ENCODE peak calls at places on chromosomes 3 and 15, in seven cellular contexts. R is kidney epithelial cell, B is cardiac muscle cell, P is foreskin fibroblast, M is fibroblast of lung, J is AG10803, A is keratinocyte. Y is an unnamed sample.

GRCh38 chr3:81302045-81302444 is 459.4 kb downstream of the GBE1 start:
- DNase-seq in J (peak), A (no peak), P (peak), B (peak), M (peak), R (no peak), Y (peak)

GRCh38 chr3:187958432-187959003 is 195.4 kb upstream of the LPP start:
- DNase-seq in B (no peak), M (no peak), J (no peak), R (no peak), P (no peak), A (no peak), Y (no peak)

GRCh38 chr15:45179221-45179985 is 8.4 kb downstream of the SHF start:
- DNase-seq in R (no peak), M (no peak), A (no peak), J (peak), P (no peak), B (peak), Y (no peak)

GRCh38 chr15:38255690-38256089 is 3.1 kb downstream of the SPRED1 start:
- DNase-seq in M (no peak), B (no peak), R (no peak), J (no peak), A (no peak), P (no peak), Y (no peak)

GRCh38 chr3:19046440-19046839 is 101.9 kb upstream of the KCNH8 start:
- DNase-seq in J (no peak), P (no peak), B (no peak), A (no peak), R (no peak), M (no peak), Y (no peak)

GRCh38 chr3:193086688-193087087 is 154.3 kb upstream of the PLAAT1 start:
- DNase-seq in J (no peak), B (no peak), P (no peak), A (no peak), R (peak), M (no peak), Y (no peak)

GRCh38 chr3:52495777-52496602 is 852 bp downstream of the STAB1 start:
- DNase-seq in J (peak), B (no peak), A (no peak), R (no peak), P (peak), M (peak), Y (peak)

GRCh38 chr3:127442551-127442950 is 148.0 kb downstream of the TPRA1 start:
- DNase-seq in M (no peak), R (no peak), A (no peak), P (no peak), J (no peak), B (no peak), Y (no peak)

GRCh38 chr3:58260733-58261132 is 23.1 kb downstream of the ABHD6 start:
- DNase-seq in R (no peak), J (peak), P (peak), A (no peak), B (no peak), M (peak), Y (peak)

GRCh38 chr3:194377708-194378107 is 8.2 kb upstream of the LRRC15 start:
- DNase-seq in P (no peak), M (no peak), B (no peak), J (no peak), A (no peak), R (no peak), Y (no peak)

GRCh38 chr3:3907023-3907422 is 107.8 kb downstream of the LRRN1 start:
- DNase-seq in B (no peak), R (no peak), J (no peak), M (no peak), P (no peak), A (no peak), Y (no peak)

GRCh38 chr3:59731909-59732308 is 682.1 kb upstream of the CFAP20DC start:
- DNase-seq in B (no peak), J (no peak), P (no peak), R (no peak), A (no peak), M (no peak), Y (no peak)

GRCh38 chr3:117144832-117145231 is 435.3 kb downstream of the TUSC7 start:
- DNase-seq in R (no peak), A (no peak), B (no peak), J (peak), P (peak), M (peak), Y (no peak)

GRCh38 chr15:100703032-100703578 is 100.7 kb downstream of the ASB7 start:
- DNase-seq in P (peak), R (no peak), J (peak), A (no peak), M (peak), B (no peak), Y (peak)

GRCh38 chr3:13227315-13228165 is 154.3 kb upstream of the IQSEC1 start:
- DNase-seq in B (no peak), J (no peak), R (no peak), A (no peak), M (no peak), P (no peak), Y (no peak)

GRCh38 chr3:182682263-182683229 is 110.8 kb upstream of the ATP11B start:
- DNase-seq in P (peak), B (peak), R (no peak), M (peak), A (no peak), J (peak), Y (peak)

GRCh38 chr3:181622365-181622764 is 89.4 kb upstream of the SOX2 start:
- DNase-seq in M (peak), P (no peak), J (no peak), R (no peak), A (no peak), B (no peak), Y (peak)

GRCh38 chr3:190718691-190719090 is 143.8 kb downstream of the GMNC start:
- DNase-seq in M (peak), R (peak), P (peak), J (peak), A (no peak), B (no peak), Y (peak)

GRCh38 chr15:90212221-90213079 is 11.3 kb downstream of the SEMA4B start:
- DNase-seq in M (no peak), P (no peak), B (no peak), R (no peak), A (peak), J (no peak), Y (no peak)

GRCh38 chr15:25136119-25136518 is 181.3 kb downstream of the SNRPN start:
- DNase-seq in B (peak), J (peak), M (no peak), A (no peak), R (no peak), P (no peak), Y (no peak)

GRCh38 chr15:25133804-25134203 is 179.0 kb downstream of the SNRPN start:
- DNase-seq in J (no peak), B (no peak), R (no peak), P (no peak), M (no peak), A (no peak), Y (no peak)

GRCh38 chr15:25137013-25137412 is 182.2 kb downstream of the SNRPN start:
- DNase-seq in J (no peak), B (no peak), P (no peak), M (no peak), R (no peak), A (no peak), Y (no peak)

DNA sequence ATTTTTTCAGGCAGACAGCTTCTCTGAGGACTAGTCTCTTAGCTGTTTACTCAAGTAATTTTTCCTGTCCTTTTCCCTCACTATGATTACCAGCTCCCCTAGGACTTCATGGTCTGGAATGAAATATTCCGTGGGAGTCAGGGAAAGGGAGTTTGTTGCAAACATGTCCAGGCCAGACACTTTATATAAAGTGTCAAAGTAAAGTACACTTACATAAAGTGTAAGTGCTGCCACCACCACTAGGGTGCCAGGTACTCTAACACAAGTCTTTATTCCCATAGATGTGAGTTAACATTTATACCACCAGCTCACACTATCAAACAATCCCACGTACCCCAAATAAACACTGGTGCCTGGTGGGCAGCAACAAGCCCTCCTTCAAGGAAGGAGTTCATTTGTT is 179.8 kb downstream of the SNRPN start:
- DNase-seq in B (peak), J (peak), P (no peak), A (no peak), R (no peak), M (peak), Y (peak)
- TF ChIP-seq CTCF in B (peak), J (no peak), P (no peak), A (peak), R (peak), M (no peak), Y (no peak)

GRCh38 chr3:48151807-48152427 is 36.3 kb downstream of the CDC25A start:
- DNase-seq in J (no peak), B (no peak), M (no peak), A (no peak), P (no peak), R (no peak), Y (no peak)
- TF ChIP-seq CTCF in J (no peak), B (no peak), M (no peak), A (no peak), P (no peak), R (no peak), Y (no peak)

DNA sequence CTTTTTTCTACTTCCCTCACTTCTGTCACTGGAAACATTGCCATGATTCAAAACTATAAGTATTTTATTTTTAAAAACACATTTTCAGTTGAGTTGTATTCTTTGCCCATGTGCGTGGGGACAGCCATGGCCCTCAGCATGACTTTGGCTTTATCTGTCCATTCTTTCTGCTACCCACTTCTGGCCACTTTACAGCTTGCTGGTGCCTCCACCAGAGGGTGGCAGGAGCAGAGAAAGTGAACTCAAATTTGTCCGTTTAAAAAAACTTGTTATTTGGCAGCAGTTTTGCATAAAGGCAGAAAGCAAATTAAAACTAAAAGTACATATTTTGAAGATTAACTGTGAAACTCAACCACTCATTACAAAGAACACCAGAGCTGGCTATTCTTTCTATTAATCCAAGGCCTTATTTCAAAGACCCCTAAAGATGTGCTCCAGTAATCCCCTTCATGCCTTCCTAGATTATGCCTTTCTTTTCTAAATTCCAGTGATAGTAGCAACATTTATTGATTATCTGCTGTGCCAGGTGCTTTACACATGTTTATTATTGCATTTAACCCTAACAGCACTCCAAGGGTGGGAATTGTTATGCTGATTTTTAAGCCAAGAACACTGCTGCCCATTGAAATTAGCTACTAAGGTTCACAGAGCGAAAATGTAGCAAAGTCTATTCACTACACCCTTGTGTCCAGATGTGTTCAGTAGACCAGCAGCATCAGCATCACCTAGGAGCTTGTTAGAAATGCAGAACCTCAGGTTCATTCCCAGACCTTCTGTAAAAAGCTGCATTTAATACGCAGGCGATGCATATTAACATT is 134.8 kb downstream of the THRB start:
- DNase-seq in M (no peak), A (no peak), R (no peak), B (no peak), P (no peak), J (no peak), Y (no peak)
- TF ChIP-seq CTCF in M (no peak), A (no peak), R (peak), B (peak), P (no peak), J (no peak), Y (no peak)

GRCh38 chr15:77112819-77113569 is 42.1 kb upstream of the TSPAN3 start:
- DNase-seq in B (peak), R (no peak), P (no peak), M (no peak), A (no peak), J (peak), Y (no peak)
- TF ChIP-seq CTCF in B (no peak), R (no peak), P (no peak), M (no peak), A (no peak), J (no peak), Y (no peak)

GRCh38 chr3:169744332-169745054 is 20.4 kb downstream of the TERC start:
- DNase-seq in M (peak), P (no peak), R (no peak), B (no peak), A (no peak), J (no peak), Y (peak)
- TF ChIP-seq CTCF in M (peak), P (no peak), R (peak), B (peak), A (no peak), J (peak), Y (peak)

DNA sequence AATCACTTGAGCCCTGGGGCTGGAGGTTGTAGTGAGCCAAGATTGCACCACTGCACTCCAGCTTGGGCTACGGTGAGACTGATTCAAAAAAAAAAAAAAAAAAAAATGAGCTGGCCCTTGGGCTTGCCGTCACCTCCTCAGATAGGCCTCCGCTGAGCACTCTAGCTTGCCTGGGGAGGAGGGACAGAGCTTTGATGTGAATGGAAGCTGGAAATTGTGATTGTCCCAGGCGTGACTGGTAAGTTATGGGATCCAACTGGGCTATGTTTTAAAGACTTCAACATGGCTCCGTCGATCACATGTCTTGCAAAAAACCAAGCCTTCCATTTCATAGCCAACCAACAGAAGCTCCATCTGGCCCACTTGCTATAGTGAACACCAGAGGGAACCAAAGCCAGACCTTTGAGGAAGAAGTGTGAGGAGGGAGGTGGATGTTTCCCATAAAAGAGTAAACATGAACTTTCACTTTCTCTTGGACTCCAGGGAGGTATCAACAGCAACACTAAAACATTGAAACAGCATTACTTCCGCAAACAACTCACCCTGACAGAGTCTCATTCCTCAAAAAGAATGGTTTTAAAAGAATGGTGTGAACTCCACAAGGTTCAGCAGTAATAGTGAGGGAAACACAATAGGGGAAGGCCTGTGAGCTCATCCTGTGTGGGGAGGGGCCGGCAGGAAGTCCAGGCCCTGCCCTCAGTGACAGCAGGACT is 59.3 kb upstream of the IL12A start:
- DNase-seq in P (peak), J (peak), B (no peak), R (peak), M (peak), A (no peak), Y (peak)
- TF ChIP-seq CTCF in P (peak), J (peak), B (peak), R (peak), M (peak), A (peak), Y (peak)

Y was measured in astrocyte of the spinal cord.